ENCODE peak calls at places on chromosomes 4 and X, in ten cellular contexts. One of them, this sample, is unnamed.
A peak's percentile ranks its signal among the peaks of the same experiment; 100 is the strongest.

GRCh38 chr4:678331-678734 is 4.0 kb downstream of the MYL5 start:
- DNase-seq in lower lobe of right lung: no peak
- DNase-seq in adrenal gland: no peak
- DNase-seq in endodermal cell: no peak
- DNase-seq in HCT116: no peak
- DNase-seq in ovary: no peak
- DNase-seq in AG10803: no peak
- DNase-seq in astrocyte: no peak
- DNase-seq in cardiac muscle cell: no peak
- DNase-seq in cardiac fibroblast: no peak
- DNase-seq in this sample: no peak

GRCh38 chrX:37921758-37922157 is 74.4 kb upstream of the DYNLT3 start:
- DNase-seq in lower lobe of right lung: no peak
- DNase-seq in adrenal gland: no peak
- DNase-seq in endodermal cell: no peak
- DNase-seq in HCT116: no peak
- DNase-seq in ovary: no peak
- DNase-seq in AG10803: peak; percentile 29
- DNase-seq in astrocyte: peak; percentile 82
- DNase-seq in cardiac muscle cell: no peak
- DNase-seq in cardiac fibroblast: peak; percentile 75
- DNase-seq in this sample: peak; percentile 19

GRCh38 chrX:41314204-41314603 is 19.8 kb upstream of the DDX3X start:
- DNase-seq in lower lobe of right lung: no peak
- DNase-seq in adrenal gland: no peak
- DNase-seq in endodermal cell: no peak
- DNase-seq in HCT116: no peak
- DNase-seq in ovary: no peak
- DNase-seq in AG10803: no peak
- DNase-seq in astrocyte: no peak
- DNase-seq in cardiac muscle cell: no peak
- DNase-seq in cardiac fibroblast: no peak
- DNase-seq in this sample: no peak

GRCh38 chr4:47218631-47219030 is 187.3 kb downstream of the GABRB1 start:
- DNase-seq in lower lobe of right lung: no peak
- DNase-seq in adrenal gland: no peak
- DNase-seq in endodermal cell: no peak
- DNase-seq in HCT116: no peak
- DNase-seq in ovary: no peak
- DNase-seq in AG10803: no peak
- DNase-seq in astrocyte: peak; percentile 63
- DNase-seq in cardiac muscle cell: no peak
- DNase-seq in cardiac fibroblast: no peak
- DNase-seq in this sample: no peak

GRCh38 chr4:699816-700580 is 5.6 kb upstream of the PCGF3 start:
- DNase-seq in lower lobe of right lung: no peak
- DNase-seq in adrenal gland: no peak
- DNase-seq in endodermal cell: no peak
- DNase-seq in HCT116: no peak
- DNase-seq in ovary: no peak
- DNase-seq in AG10803: no peak
- DNase-seq in astrocyte: no peak
- DNase-seq in cardiac muscle cell: no peak
- DNase-seq in cardiac fibroblast: no peak
- DNase-seq in this sample: no peak

GRCh38 chrX:2320580-2321327 is 180.0 kb downstream of the DHRSX start:
- DNase-seq in lower lobe of right lung: peak; percentile 79
- DNase-seq in adrenal gland: peak; percentile 62
- DNase-seq in endodermal cell: no peak
- DNase-seq in HCT116: no peak
- DNase-seq in ovary: no peak
- DNase-seq in AG10803: peak; percentile 88
- DNase-seq in astrocyte: no peak
- DNase-seq in cardiac muscle cell: peak; percentile 75
- DNase-seq in cardiac fibroblast: peak; percentile 46
- DNase-seq in this sample: peak; percentile 6

GRCh38 chr4:90127223-90127705 is at the start of gene CCSER1:
- DNase-seq in lower lobe of right lung: peak; percentile 89
- DNase-seq in adrenal gland: peak; percentile 37
- DNase-seq in endodermal cell: peak; percentile 80
- DNase-seq in HCT116: peak; percentile 61
- DNase-seq in ovary: peak; percentile 38
- DNase-seq in AG10803: peak; percentile 15
- DNase-seq in astrocyte: peak; percentile 71
- DNase-seq in cardiac muscle cell: peak; percentile 74
- DNase-seq in cardiac fibroblast: peak; percentile 9
- DNase-seq in this sample: no peak

GRCh38 chrX:132489256-132490085 is 633 bp upstream of the MBNL3 start:
- DNase-seq in lower lobe of right lung: peak; percentile 86
- DNase-seq in adrenal gland: peak; percentile 78
- DNase-seq in endodermal cell: peak; percentile 72
- DNase-seq in HCT116: no peak
- DNase-seq in ovary: peak; percentile 51
- DNase-seq in AG10803: no peak
- DNase-seq in astrocyte: peak; percentile 10
- DNase-seq in cardiac muscle cell: peak; percentile 70
- DNase-seq in cardiac fibroblast: peak; percentile 46
- DNase-seq in this sample: no peak

GRCh38 chr4:152605641-152606304 is 69.9 kb upstream of the FBXW7 start:
- DNase-seq in lower lobe of right lung: no peak
- DNase-seq in adrenal gland: no peak
- DNase-seq in endodermal cell: peak; percentile 88
- DNase-seq in HCT116: no peak
- DNase-seq in ovary: no peak
- DNase-seq in AG10803: peak; percentile 72
- DNase-seq in astrocyte: peak; percentile 78
- DNase-seq in cardiac muscle cell: no peak
- DNase-seq in cardiac fibroblast: peak; percentile 61
- DNase-seq in this sample: peak; percentile 85

GRCh38 chrX:67780694-67781109 is 236.9 kb downstream of the AR start:
- DNase-seq in lower lobe of right lung: peak; percentile 74
- DNase-seq in adrenal gland: peak; percentile 90
- DNase-seq in endodermal cell: no peak
- DNase-seq in HCT116: no peak
- DNase-seq in ovary: peak; percentile 85
- DNase-seq in AG10803: peak; percentile 98
- DNase-seq in astrocyte: peak; percentile 96
- DNase-seq in cardiac muscle cell: peak; percentile 78
- DNase-seq in cardiac fibroblast: peak; percentile 97
- DNase-seq in this sample: peak; percentile 89

DNA sequence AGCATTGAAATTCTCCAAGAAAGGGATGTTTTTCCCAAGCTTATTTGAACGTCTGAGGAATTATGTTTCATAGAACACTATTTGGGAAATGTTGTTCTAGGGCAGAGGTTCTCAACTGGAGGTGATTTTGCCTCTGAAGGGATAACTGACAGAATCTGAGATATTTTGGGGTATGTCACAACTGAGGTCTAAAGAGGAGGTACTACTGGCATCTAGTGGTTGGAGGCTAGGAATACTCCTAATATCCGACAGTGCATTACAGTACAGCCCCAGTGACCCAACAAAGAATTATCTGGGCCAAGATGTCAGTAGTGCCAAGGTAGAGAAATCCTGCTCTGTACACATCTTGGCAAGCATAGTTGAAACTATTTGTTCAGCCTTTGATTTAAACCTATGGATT is 6.4 kb downstream of the HSPA4L start:
- DNase-seq in lower lobe of right lung: no peak
- DNase-seq in adrenal gland: no peak
- DNase-seq in endodermal cell: peak; percentile 45
- DNase-seq in HCT116: peak; percentile 18
- DNase-seq in ovary: no peak
- DNase-seq in AG10803: no peak
- DNase-seq in astrocyte: no peak
- DNase-seq in cardiac muscle cell: no peak
- DNase-seq in cardiac fibroblast: peak; percentile 13
- DNase-seq in this sample: no peak
- TF ChIP-seq CTCF in lower lobe of right lung: peak; percentile 19
- TF ChIP-seq CTCF in adrenal gland: peak; percentile 34
- TF ChIP-seq CTCF in endodermal cell: peak; percentile 69
- TF ChIP-seq CTCF in HCT116: peak; percentile 58
- TF ChIP-seq CTCF in ovary: no peak
- TF ChIP-seq CTCF in AG10803: peak; percentile 28
- TF ChIP-seq CTCF in astrocyte: no peak
- TF ChIP-seq CTCF in cardiac muscle cell: no peak
- TF ChIP-seq CTCF in cardiac fibroblast: peak; percentile 16
- TF ChIP-seq CTCF in this sample: peak; percentile 18

GRCh38 chr4:40185830-40186664 is 10.8 kb upstream of the RHOH start:
- DNase-seq in lower lobe of right lung: no peak
- DNase-seq in adrenal gland: no peak
- DNase-seq in endodermal cell: no peak
- DNase-seq in HCT116: no peak
- DNase-seq in ovary: no peak
- DNase-seq in AG10803: peak; percentile 67
- DNase-seq in astrocyte: peak; percentile 26
- DNase-seq in cardiac muscle cell: no peak
- DNase-seq in cardiac fibroblast: peak; percentile 74
- DNase-seq in this sample: no peak
- H3K4me3 ChIP-seq in lower lobe of right lung: no peak overlapping the region
- H3K4me3 ChIP-seq in adrenal gland: no peak overlapping the region
- H3K4me3 ChIP-seq in endodermal cell: no peak overlapping the region
- H3K4me3 ChIP-seq in HCT116: no peak overlapping the region
- H3K4me3 ChIP-seq in ovary: no peak overlapping the region
- H3K4me3 ChIP-seq in AG10803: no peak overlapping the region
- H3K4me3 ChIP-seq in astrocyte: no peak overlapping the region
- H3K4me3 ChIP-seq in cardiac muscle cell: no peak overlapping the region
- H3K4me3 ChIP-seq in cardiac fibroblast: no peak overlapping the region
- H3K4me3 ChIP-seq in this sample: no peak overlapping the region

GRCh38 chr4:107034982-107035710 is 967 bp downstream of the DKK2 start:
- DNase-seq in lower lobe of right lung: peak; percentile 44
- DNase-seq in adrenal gland: peak; percentile 15
- DNase-seq in endodermal cell: peak; percentile 79
- DNase-seq in HCT116: no peak
- DNase-seq in ovary: peak; percentile 7
- DNase-seq in AG10803: peak; percentile 37
- DNase-seq in astrocyte: peak; percentile 31
- DNase-seq in cardiac muscle cell: peak; percentile 51
- DNase-seq in cardiac fibroblast: peak; percentile 23
- DNase-seq in this sample: no peak
- TF ChIP-seq CTCF in lower lobe of right lung: no peak
- TF ChIP-seq CTCF in adrenal gland: no peak
- TF ChIP-seq CTCF in endodermal cell: no peak
- TF ChIP-seq CTCF in HCT116: no peak
- TF ChIP-seq CTCF in ovary: no peak
- TF ChIP-seq CTCF in AG10803: no peak
- TF ChIP-seq CTCF in astrocyte: no peak
- TF ChIP-seq CTCF in cardiac muscle cell: no peak
- TF ChIP-seq CTCF in cardiac fibroblast: no peak
- TF ChIP-seq CTCF in this sample: no peak

DNA sequence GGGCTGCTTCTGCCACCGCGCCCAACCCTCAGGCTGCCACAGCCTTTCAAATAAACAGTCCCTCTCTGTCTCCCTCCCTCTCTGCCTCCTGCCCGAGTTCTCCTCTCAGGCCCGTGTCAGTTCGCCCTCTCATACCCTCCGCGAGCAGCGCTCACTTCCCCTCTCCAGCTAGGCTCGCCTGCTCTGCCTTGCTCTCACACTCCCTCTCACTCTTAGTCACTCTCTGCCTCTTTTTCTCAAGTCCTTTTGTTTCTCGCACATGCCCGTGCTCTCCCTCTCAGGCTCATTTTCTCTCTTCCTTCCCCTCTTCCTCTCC is 3.2 kb downstream of the EFNB1 start:
- DNase-seq in lower lobe of right lung: peak; percentile 58
- DNase-seq in adrenal gland: peak; percentile 53
- DNase-seq in endodermal cell: peak; percentile 63
- DNase-seq in HCT116: no peak
- DNase-seq in ovary: peak; percentile 48
- DNase-seq in AG10803: peak; percentile 74
- DNase-seq in astrocyte: peak; percentile 73
- DNase-seq in cardiac muscle cell: peak; percentile 53
- DNase-seq in cardiac fibroblast: peak; percentile 80
- DNase-seq in this sample: no peak
- H3K4me3 ChIP-seq in lower lobe of right lung: peak overlapping the region; percentile 75
- H3K4me3 ChIP-seq in adrenal gland: no peak overlapping the region
- H3K4me3 ChIP-seq in endodermal cell: peak overlapping the region; percentile 56
- H3K4me3 ChIP-seq in HCT116: no peak overlapping the region
- H3K4me3 ChIP-seq in ovary: peak overlapping the region; percentile 54
- H3K4me3 ChIP-seq in AG10803: peak overlapping the region; percentile 68
- H3K4me3 ChIP-seq in astrocyte: peak overlapping the region; percentile 46
- H3K4me3 ChIP-seq in cardiac muscle cell: peak overlapping the region; percentile 88
- H3K4me3 ChIP-seq in cardiac fibroblast: peak overlapping the region; percentile 70
- H3K4me3 ChIP-seq in this sample: peak overlapping the region; percentile 70

This sample was measured in HFF-Myc.